ENCODE peak calls at places on chromosomes 7 and 10, in ten cellular contexts. C is ACHN, J is DMS53, M is ovary, Q is IMR-90, O is foreskin fibroblast, E is myocyte, F is Right ventricle myocardium superior, K is AG08395, I is substantia nigra. V is an unnamed sample.

GRCh38 chr7:39592586-39592985 is 26.4 kb downstream of the YAE1 start:
- DNase-seq in I (no peak), E (peak), C (peak), J (no peak), Q (peak), M (no peak), O (peak), F (no peak), K (peak), V (no peak)

GRCh38 chr10:34403512-34403911 is 411.6 kb downstream of the PARD3 start:
- DNase-seq in O (peak), I (no peak), K (no peak), E (no peak), M (no peak), C (peak), Q (peak), J (no peak), F (no peak), V (no peak)

GRCh38 chr10:62990126-62990525 is 143.0 kb upstream of the NRBF2 start:
- DNase-seq in F (no peak), C (no peak), O (no peak), J (no peak), M (no peak), K (peak), I (no peak), E (no peak), Q (no peak), V (no peak)

GRCh38 chr7:144384071-144384470 is 19.4 kb downstream of the NOBOX start:
- DNase-seq in O (no peak), F (no peak), K (no peak), J (no peak), I (no peak), E (no peak), C (peak), Q (no peak), M (no peak), V (no peak)

GRCh38 chr7:55535637-55536016 is 36.7 kb downstream of the VOPP1 start:
- DNase-seq in I (no peak), F (no peak), K (no peak), E (no peak), Q (no peak), J (no peak), M (no peak), O (no peak), C (no peak), V (no peak)

GRCh38 chr10:51109821-51110533 is 35.7 kb downstream of the PRKG1 start:
- DNase-seq in F (no peak), J (no peak), I (no peak), K (no peak), M (no peak), Q (peak), O (peak), C (no peak), E (no peak), V (no peak)

GRCh38 chr7:110922906-110923305 is 168.0 kb upstream of the LRRN3 start:
- DNase-seq in O (peak), J (peak), E (peak), F (no peak), M (no peak), C (no peak), Q (peak), K (peak), I (no peak), V (no peak)

GRCh38 chr10:70619271-70620019 is 16.9 kb upstream of the PRF1 start:
- DNase-seq in I (no peak), K (peak), F (no peak), E (no peak), Q (peak), C (peak), J (peak), M (no peak), O (peak), V (no peak)

V was measured in T follicular helper cell.